ENCODE peak calls at places on chromosomes 16 and 17, in ten cellular contexts. One of them, this sample, is unnamed.

GRCh38 chr16:46830417-46830901 is 521 bp downstream of the C16orf87 start:
- DNase-seq in glutamatergic neuron: peak
- DNase-seq in cardiac muscle cell: peak
- DNase-seq in fibroblast of mammary gland: peak
- DNase-seq in BJ: no peak
- DNase-seq in fibroblast of pulmonary artery: peak
- DNase-seq in progenitor cell of endocrine pancreas: no peak
- DNase-seq in fibroblast of the aortic adventitia: no peak
- DNase-seq in HFFc6: no peak
- DNase-seq in right atrium auricular region: no peak
- DNase-seq in this sample: no peak

GRCh38 chr17:7293821-7294613 is 422 bp downstream of the YBX2 start:
- DNase-seq in fibroblast of mammary gland: no peak
- DNase-seq in progenitor cell of endocrine pancreas: peak
- DNase-seq in cardiac muscle cell: peak
- DNase-seq in HFFc6: no peak
- DNase-seq in right atrium auricular region: no peak
- DNase-seq in fibroblast of the aortic adventitia: no peak
- DNase-seq in fibroblast of pulmonary artery: no peak
- DNase-seq in glutamatergic neuron: peak
- DNase-seq in BJ: no peak
- DNase-seq in this sample: no peak

GRCh38 chr16:21654881-21655280 is 2.5 kb upstream of the IGSF6 start:
- DNase-seq in cardiac muscle cell: no peak
- DNase-seq in right atrium auricular region: no peak
- DNase-seq in progenitor cell of endocrine pancreas: no peak
- DNase-seq in fibroblast of mammary gland: no peak
- DNase-seq in fibroblast of pulmonary artery: no peak
- DNase-seq in BJ: no peak
- DNase-seq in HFFc6: no peak
- DNase-seq in fibroblast of the aortic adventitia: no peak
- DNase-seq in glutamatergic neuron: no peak
- DNase-seq in this sample: no peak

GRCh38 chr17:51640108-51640622 is 379.8 kb downstream of the UTP18 start:
- DNase-seq in cardiac muscle cell: no peak
- DNase-seq in progenitor cell of endocrine pancreas: no peak
- DNase-seq in glutamatergic neuron: peak
- DNase-seq in fibroblast of the aortic adventitia: no peak
- DNase-seq in BJ: no peak
- DNase-seq in HFFc6: no peak
- DNase-seq in fibroblast of mammary gland: no peak
- DNase-seq in fibroblast of pulmonary artery: no peak
- DNase-seq in right atrium auricular region: no peak
- DNase-seq in this sample: no peak

GRCh38 chr17:69047368-69048263 is 13.1 kb downstream of the ABCA9 start:
- DNase-seq in HFFc6: peak
- DNase-seq in BJ: peak
- DNase-seq in right atrium auricular region: peak
- DNase-seq in cardiac muscle cell: peak
- DNase-seq in fibroblast of the aortic adventitia: peak
- DNase-seq in progenitor cell of endocrine pancreas: peak
- DNase-seq in glutamatergic neuron: no peak
- DNase-seq in fibroblast of mammary gland: peak
- DNase-seq in fibroblast of pulmonary artery: peak
- DNase-seq in this sample: peak

GRCh38 chr17:82235775-82236141 is 6.9 kb downstream of the SLC16A3 start:
- DNase-seq in fibroblast of the aortic adventitia: no peak
- DNase-seq in fibroblast of mammary gland: no peak
- DNase-seq in progenitor cell of endocrine pancreas: no peak
- DNase-seq in right atrium auricular region: no peak
- DNase-seq in glutamatergic neuron: no peak
- DNase-seq in HFFc6: no peak
- DNase-seq in BJ: no peak
- DNase-seq in cardiac muscle cell: no peak
- DNase-seq in fibroblast of pulmonary artery: no peak
- DNase-seq in this sample: no peak

GRCh38 chr16:90046971-90047713 is 27.9 kb upstream of the DBNDD1 start:
- DNase-seq in progenitor cell of endocrine pancreas: no peak
- DNase-seq in HFFc6: peak
- DNase-seq in cardiac muscle cell: peak
- DNase-seq in BJ: no peak
- DNase-seq in fibroblast of pulmonary artery: peak
- DNase-seq in fibroblast of mammary gland: peak
- DNase-seq in right atrium auricular region: no peak
- DNase-seq in fibroblast of the aortic adventitia: peak
- DNase-seq in glutamatergic neuron: no peak
- DNase-seq in this sample: peak

GRCh38 chr17:44878627-44879221 is 20.5 kb downstream of the EFTUD2 start:
- DNase-seq in cardiac muscle cell: peak
- DNase-seq in fibroblast of mammary gland: peak
- DNase-seq in BJ: no peak
- DNase-seq in progenitor cell of endocrine pancreas: no peak
- DNase-seq in right atrium auricular region: no peak
- DNase-seq in fibroblast of the aortic adventitia: peak
- DNase-seq in fibroblast of pulmonary artery: peak
- DNase-seq in HFFc6: peak
- DNase-seq in glutamatergic neuron: peak
- DNase-seq in this sample: peak

GRCh38 chr16:87369117-87369775 is 14.3 kb downstream of the FBXO31 start:
- DNase-seq in fibroblast of pulmonary artery: no peak
- DNase-seq in HFFc6: no peak
- DNase-seq in right atrium auricular region: no peak
- DNase-seq in BJ: no peak
- DNase-seq in glutamatergic neuron: no peak
- DNase-seq in fibroblast of the aortic adventitia: no peak
- DNase-seq in cardiac muscle cell: no peak
- DNase-seq in progenitor cell of endocrine pancreas: no peak
- DNase-seq in fibroblast of mammary gland: no peak
- DNase-seq in this sample: no peak

GRCh38 chr17:4717791-4718190 is 7.4 kb downstream of the ARRB2 start:
- DNase-seq in glutamatergic neuron: no peak
- DNase-seq in fibroblast of the aortic adventitia: no peak
- DNase-seq in fibroblast of mammary gland: no peak
- DNase-seq in fibroblast of pulmonary artery: no peak
- DNase-seq in HFFc6: no peak
- DNase-seq in cardiac muscle cell: no peak
- DNase-seq in right atrium auricular region: no peak
- DNase-seq in BJ: no peak
- DNase-seq in progenitor cell of endocrine pancreas: no peak
- DNase-seq in this sample: no peak

GRCh38 chr17:33686171-33686570 is 393.1 kb upstream of the ASIC2 start:
- DNase-seq in right atrium auricular region: no peak
- DNase-seq in fibroblast of the aortic adventitia: no peak
- DNase-seq in glutamatergic neuron: peak
- DNase-seq in BJ: no peak
- DNase-seq in cardiac muscle cell: no peak
- DNase-seq in fibroblast of pulmonary artery: no peak
- DNase-seq in HFFc6: no peak
- DNase-seq in progenitor cell of endocrine pancreas: peak
- DNase-seq in fibroblast of mammary gland: peak
- DNase-seq in this sample: no peak

DNA sequence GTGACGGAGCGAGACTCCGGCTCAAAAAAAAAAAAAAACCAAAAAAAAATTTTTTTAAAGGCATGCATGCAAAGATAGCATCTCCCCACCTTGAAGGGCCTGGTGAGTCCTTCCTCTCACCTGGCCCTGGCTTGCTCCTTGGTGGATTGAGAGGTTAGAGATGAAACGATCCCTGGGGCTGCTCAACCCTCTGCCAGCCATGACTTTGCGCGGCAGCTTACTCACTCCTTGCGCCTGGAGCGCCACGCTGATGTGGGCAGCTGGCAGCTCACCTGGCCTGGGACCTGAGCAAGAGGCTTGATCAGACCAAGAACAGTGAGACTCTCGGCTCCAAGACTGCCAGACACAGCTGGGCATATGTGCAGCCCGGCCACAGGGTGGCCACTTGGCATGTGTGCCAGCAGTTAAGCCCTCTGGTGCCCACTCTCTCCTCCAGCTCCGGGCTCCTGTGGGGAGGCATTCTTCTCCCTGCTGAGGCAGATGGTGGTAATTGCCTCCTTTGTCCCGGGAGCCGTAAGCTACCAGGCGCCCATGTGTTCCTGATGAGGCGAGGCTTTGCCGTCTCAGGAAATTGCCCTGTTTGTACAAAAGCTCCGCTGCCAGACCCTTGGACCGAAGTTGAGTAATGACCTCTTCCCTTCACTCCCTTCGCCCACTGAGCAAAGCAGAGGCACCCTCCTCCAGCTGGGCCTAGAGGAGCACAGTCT is 5.1 kb upstream of the EVPL start:
- DNase-seq in fibroblast of the aortic adventitia: no peak
- DNase-seq in fibroblast of mammary gland: no peak
- DNase-seq in right atrium auricular region: no peak
- DNase-seq in fibroblast of pulmonary artery: no peak
- DNase-seq in cardiac muscle cell: no peak
- DNase-seq in BJ: no peak
- DNase-seq in progenitor cell of endocrine pancreas: no peak
- DNase-seq in glutamatergic neuron: no peak
- DNase-seq in HFFc6: no peak
- DNase-seq in this sample: no peak
- TF ChIP-seq CTCF in fibroblast of the aortic adventitia: no peak
- TF ChIP-seq CTCF in fibroblast of mammary gland: no peak
- TF ChIP-seq CTCF in right atrium auricular region: no peak
- TF ChIP-seq CTCF in fibroblast of pulmonary artery: no peak
- TF ChIP-seq CTCF in cardiac muscle cell: no peak
- TF ChIP-seq CTCF in BJ: no peak
- TF ChIP-seq CTCF in progenitor cell of endocrine pancreas: no peak
- TF ChIP-seq CTCF in glutamatergic neuron: no peak
- TF ChIP-seq CTCF in HFFc6: peak
- TF ChIP-seq CTCF in this sample: no peak

DNA sequence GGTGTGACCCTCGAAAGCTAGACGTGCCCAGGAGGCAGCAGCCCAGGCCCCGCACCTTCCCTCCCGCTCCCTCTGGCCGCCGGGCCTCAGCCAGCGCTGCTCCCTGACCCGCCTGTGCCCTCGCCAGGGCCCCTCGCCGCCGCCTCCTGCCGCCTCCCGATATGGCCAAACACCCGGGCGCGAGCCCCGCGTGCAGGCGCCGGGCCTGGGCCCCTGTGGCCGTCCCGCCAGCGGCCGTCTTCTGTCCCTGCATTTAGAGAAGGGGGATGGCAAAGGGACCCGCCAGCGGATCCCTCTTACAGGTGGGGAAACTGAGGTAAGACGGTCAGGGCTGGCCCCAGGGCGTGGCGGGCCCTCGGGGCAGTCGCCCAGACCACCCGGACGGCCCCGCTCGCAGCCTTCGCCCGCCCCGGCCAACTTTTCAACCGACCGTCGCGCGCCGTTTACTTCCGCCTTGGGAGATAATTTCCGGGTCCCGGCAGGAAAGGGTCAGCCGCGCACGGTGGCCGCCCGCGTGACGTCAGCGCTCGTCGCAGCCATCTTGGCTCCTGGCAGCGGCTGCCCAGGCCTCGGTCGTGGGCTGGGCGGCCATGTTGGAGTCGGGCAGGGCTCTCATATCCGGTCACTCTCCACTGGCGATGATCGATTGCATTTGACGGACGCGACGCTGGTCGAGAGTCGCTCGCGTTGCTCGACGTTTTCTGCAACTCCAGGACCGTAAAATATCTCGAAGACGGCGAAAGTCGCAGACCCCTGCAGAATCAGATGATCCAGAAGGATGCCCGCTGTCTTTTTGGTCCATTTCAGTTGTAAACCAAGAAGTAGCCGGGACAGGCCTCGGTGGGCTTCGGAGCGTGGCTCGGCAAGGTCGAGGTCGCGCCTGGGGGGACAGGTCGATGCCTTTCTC is 7.1 kb upstream of the GNG13 start:
- DNase-seq in fibroblast of the aortic adventitia: peak
- DNase-seq in BJ: peak
- DNase-seq in fibroblast of pulmonary artery: peak
- DNase-seq in HFFc6: peak
- DNase-seq in progenitor cell of endocrine pancreas: peak
- DNase-seq in glutamatergic neuron: peak
- DNase-seq in fibroblast of mammary gland: peak
- DNase-seq in cardiac muscle cell: peak
- DNase-seq in right atrium auricular region: peak
- DNase-seq in this sample: peak
- TF ChIP-seq CTCF in fibroblast of the aortic adventitia: no peak
- TF ChIP-seq CTCF in BJ: no peak
- TF ChIP-seq CTCF in fibroblast of pulmonary artery: no peak
- TF ChIP-seq CTCF in HFFc6: no peak
- TF ChIP-seq CTCF in progenitor cell of endocrine pancreas: no peak
- TF ChIP-seq CTCF in glutamatergic neuron: no peak
- TF ChIP-seq CTCF in fibroblast of mammary gland: no peak
- TF ChIP-seq CTCF in cardiac muscle cell: no peak
- TF ChIP-seq CTCF in right atrium auricular region: no peak
- TF ChIP-seq CTCF in this sample: no peak

GRCh38 chr17:2336215-2337151 is at the start of gene TSR1:
- DNase-seq in cardiac muscle cell: peak
- DNase-seq in progenitor cell of endocrine pancreas: peak
- DNase-seq in glutamatergic neuron: peak
- DNase-seq in fibroblast of the aortic adventitia: peak
- DNase-seq in right atrium auricular region: peak
- DNase-seq in fibroblast of pulmonary artery: peak
- DNase-seq in BJ: peak
- DNase-seq in HFFc6: peak
- DNase-seq in fibroblast of mammary gland: peak
- DNase-seq in this sample: peak
- TF ChIP-seq CTCF in cardiac muscle cell: peak
- TF ChIP-seq CTCF in progenitor cell of endocrine pancreas: peak
- TF ChIP-seq CTCF in glutamatergic neuron: no peak
- TF ChIP-seq CTCF in fibroblast of the aortic adventitia: peak
- TF ChIP-seq CTCF in right atrium auricular region: peak
- TF ChIP-seq CTCF in fibroblast of pulmonary artery: peak
- TF ChIP-seq CTCF in BJ: peak
- TF ChIP-seq CTCF in HFFc6: peak
- TF ChIP-seq CTCF in fibroblast of mammary gland: peak
- TF ChIP-seq CTCF in this sample: peak

GRCh38 chr16:86048221-86048620 is 149.3 kb downstream of the IRF8 start:
- DNase-seq in BJ: no peak
- DNase-seq in fibroblast of the aortic adventitia: no peak
- DNase-seq in right atrium auricular region: no peak
- DNase-seq in cardiac muscle cell: no peak
- DNase-seq in progenitor cell of endocrine pancreas: no peak
- DNase-seq in HFFc6: no peak
- DNase-seq in fibroblast of pulmonary artery: no peak
- DNase-seq in fibroblast of mammary gland: no peak
- DNase-seq in glutamatergic neuron: no peak
- DNase-seq in this sample: no peak

GRCh38 chr16:86050111-86050510 is 151.1 kb downstream of the IRF8 start:
- DNase-seq in HFFc6: no peak
- DNase-seq in BJ: no peak
- DNase-seq in fibroblast of mammary gland: no peak
- DNase-seq in fibroblast of pulmonary artery: no peak
- DNase-seq in progenitor cell of endocrine pancreas: no peak
- DNase-seq in fibroblast of the aortic adventitia: no peak
- DNase-seq in right atrium auricular region: no peak
- DNase-seq in cardiac muscle cell: no peak
- DNase-seq in glutamatergic neuron: no peak
- DNase-seq in this sample: no peak

GRCh38 chr16:86050591-86051375 is 151.8 kb downstream of the IRF8 start:
- DNase-seq in HFFc6: no peak
- DNase-seq in cardiac muscle cell: peak
- DNase-seq in progenitor cell of endocrine pancreas: no peak
- DNase-seq in BJ: no peak
- DNase-seq in fibroblast of pulmonary artery: no peak
- DNase-seq in fibroblast of the aortic adventitia: no peak
- DNase-seq in glutamatergic neuron: no peak
- DNase-seq in fibroblast of mammary gland: no peak
- DNase-seq in right atrium auricular region: no peak
- DNase-seq in this sample: no peak

GRCh38 chr16:86049641-86050040 is 150.7 kb downstream of the IRF8 start:
- DNase-seq in cardiac muscle cell: no peak
- DNase-seq in BJ: no peak
- DNase-seq in progenitor cell of endocrine pancreas: no peak
- DNase-seq in glutamatergic neuron: no peak
- DNase-seq in fibroblast of pulmonary artery: no peak
- DNase-seq in fibroblast of the aortic adventitia: no peak
- DNase-seq in right atrium auricular region: no peak
- DNase-seq in HFFc6: no peak
- DNase-seq in fibroblast of mammary gland: no peak
- DNase-seq in this sample: no peak

GRCh38 chr16:86048882-86049585 is 150.1 kb downstream of the IRF8 start:
- DNase-seq in cardiac muscle cell: no peak
- DNase-seq in fibroblast of pulmonary artery: no peak
- DNase-seq in HFFc6: no peak
- DNase-seq in fibroblast of mammary gland: no peak
- DNase-seq in right atrium auricular region: no peak
- DNase-seq in progenitor cell of endocrine pancreas: no peak
- DNase-seq in fibroblast of the aortic adventitia: no peak
- DNase-seq in BJ: no peak
- DNase-seq in glutamatergic neuron: no peak
- DNase-seq in this sample: no peak
- TF ChIP-seq CTCF in cardiac muscle cell: no peak
- TF ChIP-seq CTCF in fibroblast of pulmonary artery: no peak
- TF ChIP-seq CTCF in HFFc6: peak
- TF ChIP-seq CTCF in fibroblast of mammary gland: no peak
- TF ChIP-seq CTCF in right atrium auricular region: no peak
- TF ChIP-seq CTCF in progenitor cell of endocrine pancreas: no peak
- TF ChIP-seq CTCF in fibroblast of the aortic adventitia: no peak
- TF ChIP-seq CTCF in BJ: no peak
- TF ChIP-seq CTCF in glutamatergic neuron: no peak
- TF ChIP-seq CTCF in this sample: no peak

This sample was measured in fibroblast of villous mesenchyme.